ENCODE peak calls at places on chromosomes 1 and 21, in nine cellular contexts. N, Q, A, O, D, G, R, Z and M are unnamed samples.

GRCh38 chr1:181989521-181989920 is 72.0 kb downstream of the ZNF648 start:
- DNase-seq in N (no peak), Q (no peak), A (no peak), O (no peak), D (no peak), G (no peak), R (no peak), Z (no peak), M (no peak)

GRCh38 chr1:55877440-55878232 is 662.5 kb upstream of the USP24 start:
- DNase-seq in N (no peak), Q (no peak), A (no peak), O (no peak), D (no peak), G (no peak), R (no peak), Z (no peak), M (no peak)

GRCh38 chr1:87325982-87326738 is 2.5 kb upstream of the LMO4 start:
- DNase-seq in N (no peak), Q (peak; percentile 61), A (peak; percentile 64), O (no peak), D (peak; percentile 35), G (no peak), R (peak; percentile 41), Z (no peak), M (peak; percentile 40)

GRCh38 chr21:22374218-22374969 is 1376.2 kb downstream of the NCAM2 start:
- DNase-seq in N (no peak), Q (no peak), A (no peak), O (no peak), D (no peak), G (peak; percentile 5), R (no peak), Z (no peak), M (no peak)

GRCh38 chr1:12339410-12339809 is 109.6 kb downstream of the VPS13D start:
- DNase-seq in N (no peak), Q (no peak), A (no peak), O (no peak), D (no peak), G (no peak), R (no peak), Z (no peak), M (no peak)

GRCh38 chr1:212595787-212596714 is 12.5 kb upstream of the ATF3 start:
- DNase-seq in N (no peak), Q (peak; percentile 63), A (peak; percentile 43), O (peak; percentile 94), D (peak; percentile 55), G (no peak), R (peak; percentile 49), Z (no peak), M (peak; percentile 63)

GRCh38 chr1:71964188-71964587 is 318.2 kb downstream of the NEGR1 start:
- DNase-seq in N (no peak), Q (no peak), A (no peak), O (no peak), D (no peak), G (no peak), R (no peak), Z (no peak), M (no peak)

GRCh38 chr1:228478912-228479665 is 8.1 kb upstream of the RNF187 start:
- DNase-seq in N (no peak), Q (no peak), A (no peak), O (no peak), D (no peak), G (no peak), R (no peak), Z (no peak), M (peak; percentile 36)

GRCh38 chr1:53198241-53198651 is 1.6 kb downstream of the CPT2 start:
- DNase-seq in N (no peak), Q (no peak), A (no peak), O (no peak), D (no peak), G (no peak), R (no peak), Z (no peak), M (no peak)